ENCODE peak calls at places on chromosomes 7 and 10, in four cellular contexts. X is right cardiac atrium, O is iPS DF 19.7, U is PC-9. V is an unnamed sample.

GRCh38 chr10:71882813-71883746 is 32.0 kb upstream of the PSAP start:
- DNase-seq in O (no peak), X (no peak), U (no peak), V (peak; percentile 50)

GRCh38 chr7:34761627-34762026 is 103.6 kb downstream of the NPSR1 start:
- DNase-seq in O (no peak), X (no peak), U (no peak), V (no peak)

GRCh38 chr10:73376679-73377078 is 18.0 kb upstream of the CFAP70 start:
- DNase-seq in X (no peak), U (no peak), O (no peak), V (no peak)

GRCh38 chr7:69764681-69765080 is 166.4 kb downstream of the AUTS2 start:
- DNase-seq in U (no peak), X (no peak), O (no peak), V (no peak)

GRCh38 chr10:122208616-122209430 is 62.3 kb upstream of the BTBD16 start:
- DNase-seq in O (no peak), X (no peak), U (no peak), V (no peak)

GRCh38 chr10:31120392-31120791 is 88.7 kb upstream of the ZNF438 start:
- DNase-seq in O (no peak), U (no peak), X (no peak), V (no peak)

GRCh38 chr7:34133983-34134782 is 228.8 kb downstream of the BMPER start:
- DNase-seq in X (peak; percentile 78), U (no peak), O (peak; percentile 17), V (peak; percentile 10)

GRCh38 chr7:22220947-22221346 is 136.0 kb downstream of the RAPGEF5 start:
- DNase-seq in O (no peak), U (no peak), X (no peak), V (no peak)

GRCh38 chr10:13705526-13706169 is 118.9 kb downstream of the PRPF18 start:
- DNase-seq in X (no peak), O (no peak), U (no peak), V (no peak)

V was measured in OCI-LY7.